ENCODE peak calls at places on chromosomes 5 and 9, in seven cellular contexts. L is tibial nerve, V is heart left ventricle, O is lung, Z is H9, F is heart right ventricle, A is cardiac muscle cell. T is an unnamed sample.

GRCh38 chr9:116812231-116813028 is 125.3 kb downstream of the TRIM32 start:
- DNase-seq in O (no peak), L (no peak), F (no peak), Z (no peak), V (no peak), A (peak; percentile 9), T (no peak)

GRCh38 chr9:89731262-89731980 is 126.6 kb downstream of the GADD45G start:
- DNase-seq in L (no peak), F (no peak), V (no peak), O (no peak), Z (no peak), A (no peak), T (no peak)

GRCh38 chr9:77807295-77807694 is 159.2 kb upstream of the GNA14 start:
- DNase-seq in Z (no peak), F (no peak), A (peak; percentile 96), O (no peak), V (no peak), L (no peak), T (no peak)

GRCh38 chr5:172820046-172820767 is 13.8 kb upstream of the ERGIC1 start:
- DNase-seq in F (no peak), A (peak; percentile 81), Z (no peak), O (no peak), L (no peak), V (peak; percentile 59), T (no peak)

GRCh38 chr9:91726406-91727100 is 223.5 kb downstream of the ROR2 start:
- DNase-seq in Z (no peak), O (no peak), A (no peak), F (no peak), L (no peak), V (no peak), T (no peak)

GRCh38 chr5:1199649-1200494 is 1.5 kb upstream of the SLC6A19 start:
- DNase-seq in Z (no peak), V (no peak), A (peak; percentile 8), O (no peak), L (no peak), F (peak; percentile 3), T (no peak)

GRCh38 chr5:109916481-109917153 is 226.9 kb downstream of the MAN2A1 start:
- DNase-seq in Z (no peak), L (no peak), V (no peak), O (no peak), F (no peak), A (no peak), T (no peak)

GRCh38 chr9:2610985-2611384 is 10.6 kb upstream of the VLDLR start:
- DNase-seq in F (no peak), A (peak; percentile 23), L (no peak), O (no peak), Z (no peak), V (no peak), T (no peak)

GRCh38 chr5:54900906-54901725 is 84.3 kb downstream of the ESM1 start:
- DNase-seq in F (no peak), V (no peak), A (peak; percentile 96), Z (no peak), L (peak; percentile 64), O (peak; percentile 39), T (no peak)

GRCh38 chr5:65013141-65013540 is 244.4 kb downstream of the CWC27 start:
- DNase-seq in O (no peak), Z (no peak), L (no peak), V (no peak), F (no peak), A (no peak), T (no peak)

GRCh38 chr5:141560141-141560540 is 58.7 kb downstream of the DIAPH1 start:
- DNase-seq in L (no peak), O (no peak), Z (no peak), A (peak; percentile 42), F (no peak), V (no peak), T (no peak)

GRCh38 chr5:135488727-135489465 is 36.7 kb upstream of the TIFAB start:
- DNase-seq in O (no peak), V (no peak), Z (peak; percentile 91), A (peak; percentile 67), F (peak; percentile 14), L (no peak), T (no peak)

GRCh38 chr9:114888599-114888998 is 41.8 kb downstream of the TNFSF8 start:
- DNase-seq in Z (no peak), V (no peak), F (no peak), A (no peak), L (no peak), O (no peak), T (no peak)

GRCh38 chr9:79220246-79220645 is 351.5 kb upstream of the TLE4 start:
- DNase-seq in O (no peak), F (no peak), L (no peak), Z (no peak), A (peak; percentile 25), V (no peak), T (no peak)

GRCh38 chr5:72307573-72307967 is 12.5 kb downstream of the MRPS27 start:
- DNase-seq in F (no peak), O (no peak), A (no peak), V (no peak), L (no peak), Z (no peak), T (no peak)

GRCh38 chr5:173739741-173740140 is 123.3 kb upstream of the BOD1 start:
- DNase-seq in L (no peak), A (no peak), O (no peak), Z (no peak), F (no peak), V (no peak), T (no peak)

GRCh38 chr9:130128251-130128650 is 44.0 kb upstream of the NCS1 start:
- DNase-seq in V (no peak), L (no peak), Z (no peak), F (no peak), A (peak; percentile 29), O (no peak), T (no peak)

GRCh38 chr5:117266237-117266725 is 691.7 kb upstream of the SEMA6A start:
- DNase-seq in O (no peak), L (no peak), A (peak; percentile 5), Z (no peak), F (no peak), V (no peak), T (no peak)

GRCh38 chr5:130923543-130924159 is 241.4 kb downstream of the HINT1 start:
- DNase-seq in A (no peak), V (no peak), L (no peak), O (no peak), Z (no peak), F (no peak), T (no peak)

GRCh38 chr5:106940986-106941385 is 729.8 kb downstream of the EFNA5 start:
- DNase-seq in L (no peak), O (no peak), V (no peak), Z (no peak), A (no peak), F (no peak), T (no peak)

GRCh38 chr9:98823666-98824334 is 16.3 kb downstream of the GALNT12 start:
- DNase-seq in O (no peak), L (no peak), A (no peak), Z (no peak), V (no peak), F (no peak), T (no peak)

GRCh38 chr9:129524848-129525345 is 96.0 kb downstream of the C9orf50 start:
- DNase-seq in F (no peak), L (no peak), O (no peak), A (no peak), Z (no peak), V (no peak), T (no peak)

GRCh38 chr5:20959347-20959746 is 971.3 kb upstream of the CDH18 start:
- DNase-seq in A (no peak), V (no peak), F (no peak), Z (no peak), O (no peak), L (no peak), T (no peak)

GRCh38 chr9:16676547-16676946 is 193.9 kb downstream of the BNC2 start:
- DNase-seq in V (no peak), A (no peak), L (no peak), F (no peak), Z (no peak), O (no peak), T (no peak)

GRCh38 chr9:128141604-128142003 is 7.6 kb upstream of the LCN2 start:
- DNase-seq in Z (peak; percentile 20), F (no peak), A (no peak), O (no peak), V (no peak), L (no peak), T (no peak)

GRCh38 chr9:85949591-85950335 is 8.8 kb downstream of the NAA35 start:
- DNase-seq in Z (no peak), A (peak; percentile 22), L (no peak), O (no peak), F (no peak), V (no peak), T (no peak)
- H3K9me3 ChIP-seq in Z (no peaks in the 10 kb centered on the region), A (no peaks in the 10 kb centered on the region), L (no peaks in the 10 kb centered on the region), O (no peaks in the 10 kb centered on the region), F (no peaks in the 10 kb centered on the region), V (no peaks in the 10 kb centered on the region), T (no peaks in the 10 kb centered on the region)

GRCh38 chr5:56340196-56340980 is 107.3 kb upstream of the ANKRD55 start:
- DNase-seq in O (no peak), V (no peak), Z (no peak), A (peak; percentile 32), L (no peak), F (no peak), T (no peak)
- H3K9me3 ChIP-seq in O (no peaks in the 10 kb centered on the region), V (no peaks in the 10 kb centered on the region), Z (no peaks in the 10 kb centered on the region), A (no peaks in the 10 kb centered on the region), L (no peaks in the 10 kb centered on the region), F (no peaks in the 10 kb centered on the region), T (no peaks in the 10 kb centered on the region)

DNA sequence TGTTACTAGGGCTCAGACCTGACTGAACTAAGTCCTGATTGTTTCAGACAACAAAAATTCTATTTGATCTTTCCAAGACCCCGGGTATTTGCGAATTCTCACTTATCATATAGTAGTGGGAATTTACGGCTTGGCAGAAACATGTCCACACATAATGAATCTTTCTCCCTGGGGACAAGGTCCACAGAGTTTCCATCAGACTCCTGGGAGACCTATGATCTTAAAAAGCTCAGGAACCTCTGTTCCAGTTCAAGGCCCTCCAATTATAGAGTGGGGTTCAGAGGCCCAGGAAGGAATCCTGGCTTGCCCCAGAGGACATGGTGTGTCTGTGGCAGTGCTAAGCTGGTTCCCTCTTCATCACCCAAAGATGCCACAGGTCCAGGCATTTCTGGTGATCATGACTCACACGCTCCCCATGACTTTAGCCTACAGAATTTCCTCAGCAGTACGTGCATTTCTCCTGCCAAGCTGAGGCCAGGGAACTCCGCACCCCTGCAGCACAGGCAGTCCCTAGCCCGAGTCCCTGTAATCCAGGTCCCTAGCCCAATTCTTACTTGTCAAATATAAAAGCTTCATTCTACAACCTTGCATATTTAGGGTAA is 12.6 kb downstream of the RAPGEF1 start:
- DNase-seq in F (no peak), V (no peak), L (no peak), A (peak; percentile 43), O (no peak), Z (no peak), T (no peak)
- H3K9me3 ChIP-seq in F (no peaks in the 10 kb centered on the region), V (no peaks in the 10 kb centered on the region), L (no peaks in the 10 kb centered on the region), A (no peaks in the 10 kb centered on the region), O (no peaks in the 10 kb centered on the region), Z (no peaks in the 10 kb centered on the region), T (no peaks in the 10 kb centered on the region)

DNA sequence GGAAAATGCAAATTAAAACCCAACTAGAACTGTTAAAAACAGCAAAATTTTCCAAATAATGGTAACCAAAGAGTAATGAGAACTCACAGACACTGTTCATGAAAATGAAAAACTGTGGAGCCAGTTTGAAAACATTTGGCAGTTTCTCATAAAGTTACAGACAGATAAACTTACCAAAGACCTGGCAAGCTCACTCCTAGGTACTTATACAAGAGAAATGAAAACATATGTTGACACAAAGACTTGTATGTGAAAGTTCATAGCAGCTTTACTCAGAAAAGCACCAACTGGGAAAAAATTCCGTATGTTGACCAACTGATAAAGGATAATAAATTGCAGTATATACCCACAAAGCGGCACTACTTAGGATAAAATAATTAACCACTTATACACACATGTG is 10.3 kb downstream of the ZNF782 start:
- DNase-seq in O (no peak), F (no peak), L (no peak), Z (no peak), A (no peak), V (no peak), T (no peak)
- H3K9me3 ChIP-seq in O (no peaks in the 10 kb centered on the region), F (peaks cover 3% of the 10 kb centered on the region), L (no peaks in the 10 kb centered on the region), Z (no peaks in the 10 kb centered on the region), A (no peaks in the 10 kb centered on the region), V (peaks cover 12% of the 10 kb centered on the region), T (no peaks in the 10 kb centered on the region)